ENCODE peak calls at places on chromosomes 2 and 18, in four cellular contexts. O is suprapubic skin, M is HCT116, Q is spleen. F is an unnamed sample.

GRCh38 chr18:48600746-48601090 is 61.9 kb downstream of the CTIF start:
- DNase-seq in O (no peak), M (no peak), Q (peak), F (no peak)

GRCh38 chr2:195124391-195125079 is 532.5 kb upstream of the SLC39A10 start:
- DNase-seq in O (no peak), M (no peak), Q (peak), F (no peak)

GRCh38 chr2:3423492-3424170 is 44.1 kb downstream of the TRAPPC12 start:
- DNase-seq in O (no peak), M (peak), Q (peak), F (peak)

GRCh38 chr2:30871980-30872789 is 64.9 kb upstream of the CAPN13 start:
- DNase-seq in O (no peak), M (no peak), Q (no peak), F (no peak)

GRCh38 chr2:99635710-99636431 is 146.1 kb upstream of the REV1 start:
- DNase-seq in O (no peak), M (no peak), Q (no peak), F (no peak)

GRCh38 chr18:10351221-10351795 is 103.1 kb upstream of the APCDD1 start:
- DNase-seq in O (no peak), M (no peak), Q (no peak), F (no peak)

GRCh38 chr2:57796527-57796926 is 250.1 kb upstream of the VRK2 start:
- DNase-seq in O (no peak), M (no peak), Q (no peak), F (no peak)

GRCh38 chr18:76448262-76449109 is 46.6 kb downstream of the ZNF516 start:
- DNase-seq in O (peak), M (no peak), Q (peak), F (peak)

GRCh38 chr2:209208211-209208610 is 215.6 kb upstream of the MAP2 start:
- DNase-seq in O (no peak), M (peak), Q (no peak), F (peak)

GRCh38 chr2:157596992-157597681 is 31.5 kb downstream of the ACVR1C start:
- DNase-seq in O (no peak), M (no peak), Q (peak), F (peak)

GRCh38 chr18:55549474-55550104 is 38.4 kb downstream of the TCF4 start:
- DNase-seq in O (no peak), M (no peak), Q (no peak), F (no peak)

GRCh38 chr2:85759257-85759613 is 5.4 kb downstream of the ATOH8 start:
- DNase-seq in O (no peak), M (no peak), Q (no peak), F (no peak)
- TF ChIP-seq POLR2AphosphoS5 in O (no peak), M (no peak), Q (no peak), F (no peak)

DNA sequence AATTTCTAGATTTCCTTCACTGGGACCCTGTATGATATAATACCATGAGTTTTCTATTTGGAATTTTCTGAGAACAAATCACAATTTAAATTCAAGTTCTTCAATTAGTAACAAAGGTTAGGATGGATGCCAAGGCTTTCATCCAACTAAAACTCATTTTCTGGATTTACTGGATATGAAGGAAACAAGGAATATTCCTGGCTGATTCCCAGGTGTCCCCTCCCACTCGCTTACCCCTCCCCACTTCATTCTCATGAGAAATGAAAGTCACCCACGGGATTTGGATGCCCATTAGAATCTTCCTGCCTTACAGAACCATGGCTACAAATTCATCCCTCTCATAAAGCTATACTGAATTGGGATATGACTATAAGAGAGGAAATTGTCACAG is 40.0 kb downstream of the RNU4ATAC start:
- DNase-seq in O (no peak), M (no peak), Q (no peak), F (no peak)
- H3K27ac ChIP-seq in O (no peak), M (no peak), Q (no peak), F (no peak)

GRCh38 chr2:159501743-159502142 is 114.6 kb downstream of the BAZ2B start:
- DNase-seq in O (no peak), M (no peak), Q (no peak), F (no peak)

GRCh38 chr2:159497256-159497655 is 119.1 kb downstream of the BAZ2B start:
- DNase-seq in O (no peak), M (peak), Q (no peak), F (peak)

GRCh38 chr2:159497857-159498256 is 118.5 kb downstream of the BAZ2B start:
- DNase-seq in O (no peak), M (peak), Q (no peak), F (no peak)
- TF ChIP-seq POLR2AphosphoS5 in O (no peak), M (no peak), Q (no peak), F (no peak)

DNA sequence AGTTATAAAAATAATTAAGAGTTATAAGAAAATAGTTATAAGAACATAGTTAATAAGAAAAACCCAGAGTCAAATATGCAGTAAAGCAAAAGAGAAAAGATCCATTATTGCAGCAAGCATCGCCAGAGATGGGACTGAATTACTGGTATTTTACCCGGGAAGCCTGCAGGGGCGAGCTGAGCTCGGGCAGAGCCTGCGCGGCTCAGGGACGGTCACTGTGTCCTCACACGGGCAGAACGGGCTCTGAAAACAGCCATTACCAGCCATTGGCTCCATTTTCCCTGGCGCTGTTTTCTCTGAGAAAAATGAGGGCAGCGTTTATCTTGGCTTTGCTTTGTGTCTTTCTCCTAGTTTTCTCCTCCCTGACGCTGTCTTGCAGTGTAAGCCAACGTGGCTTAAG is 95.3 kb upstream of the ALKAL2 start:
- DNase-seq in O (peak), M (no peak), Q (no peak), F (no peak)
- H3K27ac ChIP-seq in O (no peak), M (no peak), Q (no peak), F (no peak)

DNA sequence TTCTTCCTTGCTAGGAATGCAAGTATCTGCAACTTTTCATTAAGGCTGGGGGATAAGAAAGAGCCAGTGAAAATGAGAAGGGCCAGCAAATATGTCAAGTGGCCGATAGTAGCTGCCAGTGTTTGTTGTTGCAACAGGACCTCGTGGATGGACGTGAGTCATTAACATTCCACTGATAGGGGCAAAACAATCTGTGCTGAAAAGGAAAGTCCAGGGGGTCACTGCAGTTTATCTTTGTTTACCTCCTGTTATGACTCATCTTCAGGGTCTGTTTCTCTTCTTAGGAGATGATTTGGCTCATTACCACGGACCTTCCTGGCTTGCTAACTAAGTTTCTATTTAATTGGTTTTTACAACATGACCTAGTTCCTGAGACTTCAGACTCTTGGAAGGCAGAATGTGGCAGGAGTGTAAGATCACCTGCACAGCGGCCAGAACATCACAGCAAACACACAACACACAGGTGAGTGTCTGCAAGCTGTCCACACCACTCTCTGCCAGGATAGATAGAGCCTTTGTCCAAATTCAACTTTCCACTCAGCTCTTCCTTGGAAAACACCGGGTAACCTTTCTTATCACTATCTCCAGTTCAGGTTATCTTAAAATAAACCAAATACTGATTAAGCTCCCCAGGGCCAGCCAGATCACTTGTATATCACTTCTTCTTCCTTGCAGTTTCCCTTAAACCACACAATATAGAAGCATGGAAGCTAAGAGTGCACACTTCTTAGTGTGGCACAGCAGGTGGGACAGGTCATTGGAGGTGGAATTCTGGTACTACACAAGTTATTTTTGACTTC is 157.5 kb upstream of the LMAN1 start:
- DNase-seq in O (no peak), M (no peak), Q (no peak), F (no peak)
- TF ChIP-seq POLR2AphosphoS5 in O (peak), M (no peak), Q (peak), F (no peak)

DNA sequence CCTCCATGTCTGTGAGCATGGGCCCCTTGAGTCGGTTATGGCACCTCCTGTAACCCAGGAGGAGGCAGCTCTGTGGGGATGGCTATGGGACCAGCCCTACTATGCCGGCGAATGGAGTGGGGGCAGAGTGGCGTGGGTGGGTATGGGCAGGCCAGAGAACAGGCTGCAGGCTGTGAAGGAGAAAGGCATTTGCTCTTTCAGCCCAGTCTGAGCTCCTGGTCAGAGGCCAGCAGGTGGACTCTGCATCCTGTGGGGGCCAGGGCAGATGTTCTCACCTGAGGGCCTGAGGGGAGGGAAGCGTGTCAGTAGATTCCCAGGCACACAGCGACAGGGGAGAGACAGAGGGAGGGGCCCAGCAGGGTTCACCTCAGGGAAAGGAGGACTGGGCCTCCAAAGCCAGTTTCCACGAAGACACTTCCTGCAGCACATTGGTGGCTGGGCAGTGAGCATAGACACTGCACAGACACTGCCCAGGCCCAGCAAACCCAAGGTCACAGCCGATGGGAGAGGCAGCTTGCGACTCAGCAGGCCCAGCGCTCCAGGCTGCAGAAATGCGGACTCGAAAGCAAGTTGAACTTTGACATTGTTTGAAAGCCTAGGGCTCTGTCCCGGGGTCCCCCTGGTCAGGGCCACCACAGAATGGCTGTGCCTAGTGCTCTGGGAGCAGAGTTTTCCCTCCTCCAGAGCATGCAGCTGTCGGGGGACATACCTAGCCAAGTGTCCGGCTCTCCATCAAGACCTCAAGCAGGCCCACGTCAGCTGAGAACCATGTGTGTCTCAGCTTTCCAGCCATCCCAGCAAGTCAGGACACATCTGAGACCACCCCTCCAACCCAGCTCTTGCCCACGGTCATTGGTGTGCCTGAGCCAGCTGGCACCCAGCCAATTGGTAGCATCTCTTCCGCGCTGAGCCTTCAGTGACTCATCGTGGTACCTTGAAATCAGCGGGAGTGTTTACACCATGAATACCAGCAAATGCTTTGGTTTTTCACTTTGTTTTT is 53.8 kb downstream of the TGOLN2 start:
- DNase-seq in O (no peak), M (no peak), Q (no peak), F (no peak)
- H3K27ac ChIP-seq in O (no peak), M (no peak), Q (no peak), F (no peak)

GRCh38 chr2:46076251-46076650 is 221.0 kb upstream of the EPAS1 start:
- DNase-seq in O (no peak), M (no peak), Q (no peak), F (no peak)
- TF ChIP-seq POLR2AphosphoS5 in O (no peak), M (no peak), Q (no peak), F (no peak)

GRCh38 chr2:232622563-232622962 is 10.8 kb upstream of the EFHD1 start:
- DNase-seq in O (no peak), M (no peak), Q (no peak), F (no peak)
- H3K27ac ChIP-seq in O (no peak), M (no peak), Q (no peak), F (no peak)

GRCh38 chr2:231661422-231662027 is 46.8 kb upstream of the PTMA start:
- DNase-seq in O (no peak), M (no peak), Q (no peak), F (no peak)

GRCh38 chr2:231660860-231661259 is 47.5 kb upstream of the PTMA start:
- DNase-seq in O (no peak), M (no peak), Q (no peak), F (no peak)

DNA sequence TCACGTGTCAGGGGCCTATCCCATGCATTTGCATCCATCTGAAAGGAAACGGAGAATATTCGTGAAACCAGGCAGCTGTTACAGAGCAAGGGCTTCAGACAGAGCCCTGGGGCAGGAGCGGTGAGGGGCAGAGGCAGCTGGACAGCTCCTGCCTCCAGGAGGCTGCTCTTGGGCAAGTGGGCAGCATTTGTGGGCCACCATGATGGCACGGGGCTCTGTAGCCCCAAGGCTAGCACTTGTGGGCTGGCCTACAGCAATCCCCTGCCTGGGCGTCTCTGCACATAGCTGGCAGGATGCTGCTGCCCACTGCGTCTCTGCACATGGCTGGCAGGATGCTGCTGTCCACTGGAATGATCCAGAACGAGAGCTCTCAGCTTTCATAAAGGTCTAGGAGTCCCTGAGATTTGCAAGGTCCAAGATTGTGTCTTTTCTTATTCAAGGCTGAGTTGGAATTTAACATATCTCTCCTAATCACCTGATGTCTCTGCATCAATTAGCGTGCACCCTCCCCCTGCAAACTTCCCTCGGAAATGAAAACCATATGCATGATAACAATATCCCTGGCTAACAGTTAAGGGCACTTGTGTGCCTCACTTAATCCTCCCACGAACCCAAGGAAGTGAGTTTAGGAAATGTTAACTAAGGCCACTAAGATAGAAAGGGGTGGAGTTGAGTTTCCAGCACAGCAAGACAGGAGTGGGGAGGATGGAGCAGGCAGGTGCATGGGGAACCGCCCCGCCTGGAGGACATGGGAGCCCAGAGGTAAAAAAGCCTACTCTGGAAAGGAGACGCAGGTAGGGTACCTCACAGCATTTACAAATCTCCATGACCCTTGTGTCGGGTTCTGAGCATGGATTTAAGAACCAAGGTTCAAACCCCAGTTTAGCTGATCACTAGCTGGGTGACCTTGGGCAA is 52.6 kb upstream of the PTMA start:
- DNase-seq in O (no peak), M (no peak), Q (no peak), F (no peak)
- TF ChIP-seq POLR2AphosphoS5 in O (no peak), M (no peak), Q (no peak), F (no peak)

GRCh38 chr2:43250015-43250414 is 23.6 kb upstream of the ZFP36L2 start:
- DNase-seq in O (no peak), M (no peak), Q (no peak), F (no peak)
- H3K27ac ChIP-seq in O (no peak), M (no peak), Q (no peak), F (no peak)